ENCODE peak calls at places on chromosomes 6 and 20, in eight cellular contexts. One of them, this sample, is unnamed.

GRCh38 chr6:82906951-82907350 is 158.7 kb downstream of the UBE3D start:
- DNase-seq in NCI-H748 treated with DMSO at 0.1 percent for 48 hours: no peak
- DNase-seq in astrocyte of the cerebellum: peak; percentile 64
- DNase-seq in occipital lobe: no peak
- DNase-seq in upper lobe of left lung: no peak
- DNase-seq in SHP77: no peak
- DNase-seq in HFFc6: peak; percentile 58
- DNase-seq in IMR-90: peak; percentile 61
- DNase-seq in this sample: peak; percentile 21

GRCh38 chr6:21733311-21733710 is 139.8 kb downstream of the SOX4 start:
- DNase-seq in upper lobe of left lung: no peak
- DNase-seq in NCI-H748 treated with DMSO at 0.1 percent for 48 hours: no peak
- DNase-seq in HFFc6: no peak
- DNase-seq in occipital lobe: no peak
- DNase-seq in IMR-90: peak; percentile 37
- DNase-seq in SHP77: no peak
- DNase-seq in astrocyte of the cerebellum: no peak
- DNase-seq in this sample: no peak

GRCh38 chr20:17179840-17180239 is 47.0 kb upstream of the PCSK2 start:
- DNase-seq in astrocyte of the cerebellum: no peak
- DNase-seq in NCI-H748 treated with DMSO at 0.1 percent for 48 hours: no peak
- DNase-seq in upper lobe of left lung: no peak
- DNase-seq in occipital lobe: no peak
- DNase-seq in IMR-90: no peak
- DNase-seq in HFFc6: no peak
- DNase-seq in SHP77: peak; percentile 93
- DNase-seq in this sample: no peak

GRCh38 chr20:46894971-46895905 is 595 bp downstream of the EYA2 start:
- DNase-seq in HFFc6: no peak
- DNase-seq in NCI-H748 treated with DMSO at 0.1 percent for 48 hours: peak; percentile 30
- DNase-seq in upper lobe of left lung: no peak
- DNase-seq in occipital lobe: no peak
- DNase-seq in IMR-90: peak; percentile 68
- DNase-seq in SHP77: peak; percentile 34
- DNase-seq in astrocyte of the cerebellum: no peak
- DNase-seq in this sample: no peak

GRCh38 chr6:39964094-39964493 is 29.8 kb upstream of the MOCS1 start:
- DNase-seq in astrocyte of the cerebellum: no peak
- DNase-seq in occipital lobe: no peak
- DNase-seq in upper lobe of left lung: no peak
- DNase-seq in NCI-H748 treated with DMSO at 0.1 percent for 48 hours: no peak
- DNase-seq in HFFc6: no peak
- DNase-seq in IMR-90: no peak
- DNase-seq in SHP77: no peak
- DNase-seq in this sample: no peak

GRCh38 chr20:18004389-18005031 is 35.7 kb downstream of the MGME1 start:
- DNase-seq in NCI-H748 treated with DMSO at 0.1 percent for 48 hours: no peak
- DNase-seq in astrocyte of the cerebellum: no peak
- DNase-seq in IMR-90: peak; percentile 68
- DNase-seq in occipital lobe: no peak
- DNase-seq in upper lobe of left lung: peak; percentile 21
- DNase-seq in HFFc6: no peak
- DNase-seq in SHP77: no peak
- DNase-seq in this sample: peak; percentile 62

GRCh38 chr6:53046274-53046673 is 18.9 kb upstream of the FBXO9 start:
- DNase-seq in SHP77: no peak
- DNase-seq in occipital lobe: no peak
- DNase-seq in astrocyte of the cerebellum: no peak
- DNase-seq in IMR-90: no peak
- DNase-seq in upper lobe of left lung: no peak
- DNase-seq in NCI-H748 treated with DMSO at 0.1 percent for 48 hours: no peak
- DNase-seq in HFFc6: no peak
- DNase-seq in this sample: no peak

GRCh38 chr20:59222982-59223610 is 59.5 kb downstream of the ZNF831 start:
- DNase-seq in IMR-90: no peak
- DNase-seq in HFFc6: no peak
- DNase-seq in occipital lobe: peak; percentile 16
- DNase-seq in upper lobe of left lung: no peak
- DNase-seq in NCI-H748 treated with DMSO at 0.1 percent for 48 hours: no peak
- DNase-seq in astrocyte of the cerebellum: no peak
- DNase-seq in SHP77: peak; percentile 33
- DNase-seq in this sample: no peak

GRCh38 chr20:38023181-38024085 is 9.8 kb downstream of the TTI1 start:
- DNase-seq in IMR-90: peak; percentile 96
- DNase-seq in astrocyte of the cerebellum: peak; percentile 62
- DNase-seq in NCI-H748 treated with DMSO at 0.1 percent for 48 hours: no peak
- DNase-seq in HFFc6: peak; percentile 13
- DNase-seq in SHP77: no peak
- DNase-seq in occipital lobe: no peak
- DNase-seq in upper lobe of left lung: no peak
- DNase-seq in this sample: peak; percentile 81

GRCh38 chr6:39347201-39347600 is 24.7 kb upstream of the KCNK16 start:
- DNase-seq in NCI-H748 treated with DMSO at 0.1 percent for 48 hours: no peak
- DNase-seq in upper lobe of left lung: no peak
- DNase-seq in HFFc6: no peak
- DNase-seq in astrocyte of the cerebellum: no peak
- DNase-seq in SHP77: peak; percentile 3
- DNase-seq in occipital lobe: no peak
- DNase-seq in IMR-90: no peak
- DNase-seq in this sample: no peak

GRCh38 chr20:18052856-18053255 is 4.9 kb downstream of the OVOL2 start:
- DNase-seq in IMR-90: no peak
- DNase-seq in NCI-H748 treated with DMSO at 0.1 percent for 48 hours: no peak
- DNase-seq in occipital lobe: no peak
- DNase-seq in astrocyte of the cerebellum: no peak
- DNase-seq in SHP77: no peak
- DNase-seq in HFFc6: no peak
- DNase-seq in upper lobe of left lung: no peak
- DNase-seq in this sample: no peak

GRCh38 chr20:49230575-49231211 is 11.5 kb downstream of the DDX27 start:
- DNase-seq in occipital lobe: no peak
- DNase-seq in astrocyte of the cerebellum: no peak
- DNase-seq in SHP77: no peak
- DNase-seq in HFFc6: no peak
- DNase-seq in NCI-H748 treated with DMSO at 0.1 percent for 48 hours: no peak
- DNase-seq in IMR-90: peak; percentile 16
- DNase-seq in upper lobe of left lung: no peak
- DNase-seq in this sample: peak; percentile 46

GRCh38 chr6:2630362-2630761 is 120.4 kb downstream of the MYLK4 start:
- DNase-seq in upper lobe of left lung: no peak
- DNase-seq in occipital lobe: no peak
- DNase-seq in HFFc6: peak; percentile 89
- DNase-seq in SHP77: peak; percentile 62
- DNase-seq in NCI-H748 treated with DMSO at 0.1 percent for 48 hours: no peak
- DNase-seq in astrocyte of the cerebellum: peak; percentile 99
- DNase-seq in IMR-90: peak; percentile 99
- DNase-seq in this sample: peak; percentile 97

GRCh38 chr6:13769655-13770053 is 44.7 kb downstream of the MCUR1 start:
- DNase-seq in IMR-90: no peak
- DNase-seq in astrocyte of the cerebellum: no peak
- DNase-seq in upper lobe of left lung: no peak
- DNase-seq in NCI-H748 treated with DMSO at 0.1 percent for 48 hours: no peak
- DNase-seq in SHP77: no peak
- DNase-seq in occipital lobe: no peak
- DNase-seq in HFFc6: no peak
- DNase-seq in this sample: no peak

GRCh38 chr20:51382986-51383821 is 159.3 kb downstream of the NFATC2 start:
- DNase-seq in astrocyte of the cerebellum: no peak
- DNase-seq in IMR-90: no peak
- DNase-seq in NCI-H748 treated with DMSO at 0.1 percent for 48 hours: no peak
- DNase-seq in HFFc6: no peak
- DNase-seq in SHP77: peak; percentile 15
- DNase-seq in upper lobe of left lung: no peak
- DNase-seq in occipital lobe: no peak
- DNase-seq in this sample: no peak

GRCh38 chr6:30206799-30207618 is 6.2 kb downstream of the TRIM26 start:
- DNase-seq in SHP77: no peak
- DNase-seq in upper lobe of left lung: peak; percentile 50
- DNase-seq in astrocyte of the cerebellum: no peak
- DNase-seq in IMR-90: peak; percentile 20
- DNase-seq in HFFc6: peak; percentile 20
- DNase-seq in NCI-H748 treated with DMSO at 0.1 percent for 48 hours: no peak
- DNase-seq in occipital lobe: no peak
- DNase-seq in this sample: no peak

GRCh38 chr6:125432014-125432413 is 130.2 kb upstream of the HDDC2 start:
- DNase-seq in astrocyte of the cerebellum: no peak
- DNase-seq in SHP77: no peak
- DNase-seq in upper lobe of left lung: no peak
- DNase-seq in HFFc6: no peak
- DNase-seq in occipital lobe: no peak
- DNase-seq in NCI-H748 treated with DMSO at 0.1 percent for 48 hours: no peak
- DNase-seq in IMR-90: no peak
- DNase-seq in this sample: no peak

GRCh38 chr20:3405696-3406358 is 1.6 kb downstream of the DNAAF9 start:
- DNase-seq in SHP77: no peak
- DNase-seq in upper lobe of left lung: no peak
- DNase-seq in astrocyte of the cerebellum: no peak
- DNase-seq in IMR-90: no peak
- DNase-seq in NCI-H748 treated with DMSO at 0.1 percent for 48 hours: no peak
- DNase-seq in occipital lobe: no peak
- DNase-seq in HFFc6: no peak
- DNase-seq in this sample: no peak

GRCh38 chr20:13857304-13857703 is 72.5 kb downstream of the NDUFAF5 start:
- DNase-seq in IMR-90: no peak
- DNase-seq in astrocyte of the cerebellum: no peak
- DNase-seq in SHP77: peak; percentile 42
- DNase-seq in NCI-H748 treated with DMSO at 0.1 percent for 48 hours: no peak
- DNase-seq in HFFc6: no peak
- DNase-seq in occipital lobe: no peak
- DNase-seq in upper lobe of left lung: peak; percentile 26
- DNase-seq in this sample: no peak

GRCh38 chr6:125363010-125363359 is 61.2 kb upstream of the HDDC2 start:
- DNase-seq in HFFc6: peak; percentile 4
- DNase-seq in astrocyte of the cerebellum: peak; percentile 13
- DNase-seq in IMR-90: peak; percentile 42
- DNase-seq in SHP77: no peak
- DNase-seq in occipital lobe: no peak
- DNase-seq in upper lobe of left lung: no peak
- DNase-seq in NCI-H748 treated with DMSO at 0.1 percent for 48 hours: no peak
- DNase-seq in this sample: no peak

GRCh38 chr6:83853178-83853967 is at the start of gene RIPPLY2:
- DNase-seq in astrocyte of the cerebellum: no peak
- DNase-seq in occipital lobe: peak; percentile 71
- DNase-seq in HFFc6: no peak
- DNase-seq in upper lobe of left lung: no peak
- DNase-seq in SHP77: peak; percentile 79
- DNase-seq in NCI-H748 treated with DMSO at 0.1 percent for 48 hours: peak; percentile 64
- DNase-seq in IMR-90: peak; percentile 20
- DNase-seq in this sample: no peak

GRCh38 chr6:56101141-56101553 is 146.2 kb downstream of the COL21A1 start:
- DNase-seq in SHP77: peak; percentile 1
- DNase-seq in IMR-90: peak; percentile 94
- DNase-seq in occipital lobe: no peak
- DNase-seq in NCI-H748 treated with DMSO at 0.1 percent for 48 hours: no peak
- DNase-seq in upper lobe of left lung: peak; percentile 32
- DNase-seq in astrocyte of the cerebellum: peak; percentile 96
- DNase-seq in HFFc6: peak; percentile 93
- DNase-seq in this sample: peak; percentile 96

GRCh38 chr6:42451595-42452170 is at the start of gene TRERF1:
- DNase-seq in SHP77: peak; percentile 74
- DNase-seq in NCI-H748 treated with DMSO at 0.1 percent for 48 hours: peak; percentile 81
- DNase-seq in HFFc6: peak; percentile 62
- DNase-seq in astrocyte of the cerebellum: no peak
- DNase-seq in occipital lobe: peak; percentile 60
- DNase-seq in IMR-90: peak; percentile 81
- DNase-seq in upper lobe of left lung: peak; percentile 47
- DNase-seq in this sample: peak; percentile 40

GRCh38 chr6:135496805-135497411 is 632 bp downstream of the AHI1 start:
- DNase-seq in upper lobe of left lung: no peak
- DNase-seq in astrocyte of the cerebellum: no peak
- DNase-seq in IMR-90: no peak
- DNase-seq in SHP77: no peak
- DNase-seq in NCI-H748 treated with DMSO at 0.1 percent for 48 hours: peak; percentile 44
- DNase-seq in occipital lobe: no peak
- DNase-seq in HFFc6: no peak
- DNase-seq in this sample: no peak

GRCh38 chr6:45746046-45746445 is 269.6 kb downstream of the CLIC5 start:
- DNase-seq in occipital lobe: no peak
- DNase-seq in SHP77: no peak
- DNase-seq in HFFc6: peak; percentile 7
- DNase-seq in astrocyte of the cerebellum: peak; percentile 93
- DNase-seq in upper lobe of left lung: no peak
- DNase-seq in IMR-90: peak; percentile 49
- DNase-seq in NCI-H748 treated with DMSO at 0.1 percent for 48 hours: no peak
- DNase-seq in this sample: peak; percentile 76

GRCh38 chr6:187252-187840 is 104.9 kb upstream of the DUSP22 start:
- DNase-seq in astrocyte of the cerebellum: no peak
- DNase-seq in SHP77: no peak
- DNase-seq in upper lobe of left lung: peak; percentile 52
- DNase-seq in NCI-H748 treated with DMSO at 0.1 percent for 48 hours: no peak
- DNase-seq in HFFc6: no peak
- DNase-seq in IMR-90: no peak
- DNase-seq in occipital lobe: no peak
- DNase-seq in this sample: no peak

GRCh38 chr6:18016133-18016532 is 28.7 kb upstream of the KIF13A start:
- DNase-seq in NCI-H748 treated with DMSO at 0.1 percent for 48 hours: no peak
- DNase-seq in occipital lobe: no peak
- DNase-seq in SHP77: no peak
- DNase-seq in upper lobe of left lung: no peak
- DNase-seq in astrocyte of the cerebellum: no peak
- DNase-seq in HFFc6: no peak
- DNase-seq in IMR-90: no peak
- DNase-seq in this sample: no peak

GRCh38 chr6:144845181-144845580 is 560.0 kb downstream of the UTRN start:
- DNase-seq in HFFc6: no peak
- DNase-seq in IMR-90: peak; percentile 5
- DNase-seq in SHP77: no peak
- DNase-seq in astrocyte of the cerebellum: no peak
- DNase-seq in occipital lobe: no peak
- DNase-seq in upper lobe of left lung: no peak
- DNase-seq in NCI-H748 treated with DMSO at 0.1 percent for 48 hours: no peak
- DNase-seq in this sample: no peak

GRCh38 chr20:13457487-13457886 is 181.2 kb downstream of the TASP1 start:
- DNase-seq in SHP77: no peak
- DNase-seq in upper lobe of left lung: no peak
- DNase-seq in IMR-90: no peak
- DNase-seq in astrocyte of the cerebellum: no peak
- DNase-seq in NCI-H748 treated with DMSO at 0.1 percent for 48 hours: no peak
- DNase-seq in occipital lobe: no peak
- DNase-seq in HFFc6: no peak
- DNase-seq in this sample: no peak

GRCh38 chr6:111651185-111652034 is 45.7 kb upstream of the TRAF3IP2 start:
- DNase-seq in NCI-H748 treated with DMSO at 0.1 percent for 48 hours: peak; percentile 70
- DNase-seq in IMR-90: peak; percentile 11
- DNase-seq in astrocyte of the cerebellum: no peak
- DNase-seq in upper lobe of left lung: no peak
- DNase-seq in occipital lobe: no peak
- DNase-seq in SHP77: no peak
- DNase-seq in HFFc6: no peak
- DNase-seq in this sample: no peak

GRCh38 chr6:119858901-119859300 is 509.3 kb upstream of the MAN1A1 start:
- DNase-seq in HFFc6: no peak
- DNase-seq in astrocyte of the cerebellum: no peak
- DNase-seq in upper lobe of left lung: no peak
- DNase-seq in occipital lobe: no peak
- DNase-seq in SHP77: no peak
- DNase-seq in NCI-H748 treated with DMSO at 0.1 percent for 48 hours: no peak
- DNase-seq in IMR-90: peak; percentile 0
- DNase-seq in this sample: peak; percentile 15

GRCh38 chr20:25327521-25328235 is 63.0 kb downstream of the ABHD12 start:
- DNase-seq in IMR-90: peak; percentile 24
- DNase-seq in occipital lobe: no peak
- DNase-seq in SHP77: no peak
- DNase-seq in NCI-H748 treated with DMSO at 0.1 percent for 48 hours: no peak
- DNase-seq in upper lobe of left lung: no peak
- DNase-seq in astrocyte of the cerebellum: no peak
- DNase-seq in HFFc6: no peak
- DNase-seq in this sample: no peak

GRCh38 chr20:7497985-7498384 is 442.3 kb downstream of the HAO1 start:
- DNase-seq in IMR-90: no peak
- DNase-seq in upper lobe of left lung: no peak
- DNase-seq in NCI-H748 treated with DMSO at 0.1 percent for 48 hours: no peak
- DNase-seq in SHP77: no peak
- DNase-seq in HFFc6: no peak
- DNase-seq in astrocyte of the cerebellum: peak; percentile 47
- DNase-seq in occipital lobe: no peak
- DNase-seq in this sample: peak; percentile 67

This sample was measured in skeletal muscle cell.